ENCODE peak calls at places on chromosomes 6 and 20, in four cellular contexts. J is WTC11, L is A549, E is endothelial cell of umbilical vein. W is an unnamed sample.

GRCh38 chr6:487956-488355 is 96.4 kb downstream of the IRF4 start:
- DNase-seq in L (no peak), J (no peak), E (no peak), W (no peak)

GRCh38 chr20:10625641-10626040 is 48.2 kb downstream of the JAG1 start:
- DNase-seq in J (no peak), L (no peak), E (no peak), W (no peak)

GRCh38 chr6:14053776-14054175 is 63.8 kb upstream of the CD83 start:
- DNase-seq in E (no peak), L (no peak), J (no peak), W (no peak)

GRCh38 chr20:61731363-61732181 is 334.1 kb downstream of the TAF4 start:
- DNase-seq in J (no peak), E (no peak), L (peak; percentile 31), W (no peak)

GRCh38 chr20:10715035-10715434 is 41.2 kb upstream of the JAG1 start:
- DNase-seq in L (peak; percentile 72), J (no peak), E (peak; percentile 67), W (peak; percentile 86)

GRCh38 chr6:13522639-13523038 is 35.2 kb upstream of the GFOD1 start:
- DNase-seq in E (peak; percentile 84), L (no peak), J (no peak), W (no peak)

GRCh38 chr6:9563996-9564395 is 850.9 kb downstream of the TFAP2A start:
- DNase-seq in J (no peak), L (no peak), E (no peak), W (no peak)

GRCh38 chr6:32845381-32845884 is 1.6 kb upstream of the PSMB8 start:
- DNase-seq in L (no peak), J (no peak), E (no peak), W (no peak)

GRCh38 chr20:46113071-46113470 is 5.0 kb upstream of the CD40 start:
- DNase-seq in E (no peak), L (no peak), J (no peak), W (no peak)

GRCh38 chr20:8581451-8582183 is 449.6 kb downstream of the PLCB1 start:
- DNase-seq in J (no peak), L (no peak), E (no peak), W (no peak)

GRCh38 chr6:130935978-130936377 is 108.8 kb downstream of the SMLR1 start:
- DNase-seq in E (no peak), L (no peak), J (no peak), W (no peak)

GRCh38 chr20:52179331-52180166 is 12.0 kb downstream of the ZFP64 start:
- DNase-seq in E (no peak), L (no peak), J (no peak), W (no peak)

GRCh38 chr6:142700032-142700431 is 244.9 kb downstream of the HIVEP2 start:
- DNase-seq in E (no peak), L (no peak), J (no peak), W (no peak)
- TF ChIP-seq MAX in E (no peak), L (no peak), J (no peak), W (no peak)

DNA sequence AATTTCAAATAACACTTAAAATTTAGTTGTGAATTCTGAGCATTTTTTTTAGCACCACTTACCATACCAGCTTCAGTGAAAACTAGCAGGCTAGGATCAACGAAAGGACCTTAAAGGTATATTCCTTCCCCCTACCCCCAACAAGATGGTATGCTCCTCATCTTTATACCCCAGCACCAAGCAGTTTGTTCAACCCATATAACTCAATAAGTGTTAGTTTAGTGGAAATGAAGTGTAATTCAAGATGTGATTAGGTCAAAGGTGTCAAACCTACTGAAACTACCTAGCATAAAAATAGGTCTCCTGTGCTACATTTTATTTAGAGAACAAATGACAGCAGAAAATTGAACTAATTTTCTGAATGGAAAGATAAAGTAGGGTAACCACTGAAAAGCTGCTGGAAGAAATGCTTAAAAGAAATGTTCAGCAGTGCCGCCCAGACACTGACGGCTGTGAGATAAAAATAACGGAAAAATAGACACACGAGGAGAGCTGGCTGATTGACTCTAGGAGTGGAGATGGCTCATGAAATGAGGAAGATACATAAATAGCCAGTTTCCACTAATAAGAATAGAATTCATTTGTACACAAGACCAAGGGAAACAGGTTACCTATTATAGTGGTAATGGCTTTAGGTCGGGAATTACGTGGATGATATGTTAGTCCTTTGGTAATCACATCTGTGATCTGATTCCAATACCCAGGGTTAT is 94.8 kb downstream of the IPCEF1 start:
- DNase-seq in L (no peak), E (no peak), J (no peak), W (no peak)
- TF ChIP-seq MAX in L (no peak), E (no peak), J (no peak), W (no peak)

DNA sequence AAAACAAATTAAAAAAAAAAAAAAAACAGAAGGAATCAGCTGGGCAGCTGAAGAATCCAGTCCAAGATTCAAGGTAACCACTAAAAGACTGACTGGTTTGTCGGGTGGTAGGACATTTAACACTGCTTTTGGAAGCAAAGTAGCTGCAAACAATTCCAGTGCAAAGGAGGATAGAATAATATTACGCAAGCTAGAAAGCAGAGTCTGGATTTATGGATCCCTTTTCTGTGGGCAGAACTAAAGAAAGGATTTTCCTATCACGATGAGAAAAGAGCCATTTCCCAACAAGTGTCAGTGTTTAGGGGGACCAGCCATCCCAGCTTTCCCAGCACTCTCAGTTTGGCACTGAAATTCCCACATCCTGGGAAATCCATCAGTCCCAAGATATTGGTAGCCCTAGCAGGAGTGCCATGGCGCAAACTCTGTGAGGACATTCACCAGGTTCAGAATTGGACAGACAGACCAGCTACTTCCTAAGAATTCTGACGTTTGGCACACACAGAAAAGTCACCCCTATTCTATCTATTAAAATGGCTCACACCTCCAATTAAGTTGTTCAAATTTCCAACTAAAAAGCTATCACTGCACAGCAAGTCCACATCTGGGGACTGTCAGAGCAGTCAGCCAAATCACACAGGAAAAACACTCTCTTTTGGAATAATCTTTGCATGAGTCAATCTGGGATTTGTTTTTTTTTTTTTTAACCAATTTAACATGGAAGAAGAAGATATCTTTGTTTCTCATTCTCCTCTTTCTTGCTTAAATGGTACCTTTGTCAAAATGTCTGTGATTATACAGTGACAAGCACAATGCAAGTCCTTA is 356.8 kb upstream of the ARID1B start:
- DNase-seq in L (no peak), J (no peak), E (no peak), W (no peak)
- TF ChIP-seq MAX in L (no peak), J (no peak), E (no peak), W (no peak)

DNA sequence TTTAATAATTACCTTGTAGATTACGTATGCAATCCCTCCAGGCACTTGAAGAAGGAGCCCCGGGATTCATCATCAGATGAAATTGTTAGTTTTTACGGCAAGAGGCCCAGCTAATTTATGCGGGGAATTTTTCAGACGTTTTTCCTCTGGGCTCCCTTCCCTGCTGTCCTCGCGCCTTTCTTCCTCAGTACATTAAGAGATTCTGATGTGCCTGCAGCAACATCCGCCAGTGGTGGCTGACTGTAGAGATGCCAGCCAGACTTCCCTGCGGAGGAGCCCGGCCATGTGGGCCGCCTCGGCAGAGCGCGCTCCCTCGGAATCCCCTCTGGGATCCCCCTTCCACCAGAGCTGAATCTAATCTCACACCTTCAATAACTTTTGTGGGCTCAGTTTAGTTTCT is 46.4 kb upstream of the POU3F2 start:
- DNase-seq in J (peak; percentile 49), L (no peak), E (no peak), W (no peak)
- TF ChIP-seq MAX in J (peak; percentile 26), L (no peak), E (no peak), W (no peak)

GRCh38 chr6:12060780-12061619 is 48.9 kb downstream of the HIVEP1 start:
- DNase-seq in L (peak; percentile 28), J (peak; percentile 68), E (no peak), W (no peak)
- TF ChIP-seq MAX in L (no peak), J (no peak), E (no peak), W (no peak)

DNA sequence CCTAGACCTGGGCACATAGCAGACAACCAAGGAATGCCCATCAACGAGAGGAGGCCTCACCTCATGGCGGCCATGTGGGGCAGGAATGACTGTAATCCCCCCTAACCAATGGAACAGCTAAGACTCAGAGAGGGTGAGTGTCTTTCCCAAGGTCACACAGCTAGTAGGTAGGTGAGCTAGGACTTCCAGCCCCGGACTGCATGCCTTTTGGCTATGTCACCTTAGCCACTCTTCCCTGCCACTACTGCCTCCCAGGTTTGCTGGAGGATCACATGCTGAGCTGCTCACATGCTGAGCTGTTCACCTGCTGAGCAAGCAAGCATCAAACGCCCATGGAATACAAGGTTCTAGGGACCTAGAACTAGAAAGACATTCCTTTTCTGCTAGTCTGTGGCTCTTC is 188.5 kb upstream of the PMEPA1 start:
- DNase-seq in J (no peak), E (no peak), L (no peak), W (no peak)
- TF ChIP-seq MAX in J (no peak), E (no peak), L (no peak), W (no peak)

GRCh38 chr20:54499111-54499510 is 23.7 kb downstream of the DOK5 start:
- DNase-seq in J (no peak), L (no peak), E (no peak), W (no peak)

GRCh38 chr20:54506643-54507042 is 31.2 kb downstream of the DOK5 start:
- DNase-seq in J (no peak), E (no peak), L (no peak), W (no peak)

GRCh38 chr20:54497931-54498718 is 22.7 kb downstream of the DOK5 start:
- DNase-seq in E (no peak), J (no peak), L (no peak), W (no peak)

DNA sequence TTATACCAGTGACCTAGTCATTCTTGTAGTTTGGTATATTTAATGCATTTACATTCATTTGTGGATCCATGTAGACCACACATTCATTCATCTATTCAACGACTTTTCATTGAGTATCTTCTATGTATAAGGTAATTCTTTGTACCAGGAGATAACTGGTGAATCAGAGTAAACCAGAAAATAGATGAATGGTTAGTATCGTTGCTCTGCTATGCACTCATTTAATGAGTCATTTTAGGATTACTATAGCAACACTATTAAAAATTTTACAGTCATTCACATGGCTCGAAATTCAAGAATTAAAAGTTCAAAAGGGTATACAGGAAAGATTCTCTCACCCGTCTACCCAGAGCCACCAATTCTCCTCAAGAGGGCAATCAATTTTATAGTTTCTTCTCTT is 26.8 kb downstream of the DOK5 start:
- DNase-seq in J (no peak), L (no peak), E (no peak), W (no peak)
- TF ChIP-seq MAX in J (no peak), L (no peak), E (no peak), W (no peak)

DNA sequence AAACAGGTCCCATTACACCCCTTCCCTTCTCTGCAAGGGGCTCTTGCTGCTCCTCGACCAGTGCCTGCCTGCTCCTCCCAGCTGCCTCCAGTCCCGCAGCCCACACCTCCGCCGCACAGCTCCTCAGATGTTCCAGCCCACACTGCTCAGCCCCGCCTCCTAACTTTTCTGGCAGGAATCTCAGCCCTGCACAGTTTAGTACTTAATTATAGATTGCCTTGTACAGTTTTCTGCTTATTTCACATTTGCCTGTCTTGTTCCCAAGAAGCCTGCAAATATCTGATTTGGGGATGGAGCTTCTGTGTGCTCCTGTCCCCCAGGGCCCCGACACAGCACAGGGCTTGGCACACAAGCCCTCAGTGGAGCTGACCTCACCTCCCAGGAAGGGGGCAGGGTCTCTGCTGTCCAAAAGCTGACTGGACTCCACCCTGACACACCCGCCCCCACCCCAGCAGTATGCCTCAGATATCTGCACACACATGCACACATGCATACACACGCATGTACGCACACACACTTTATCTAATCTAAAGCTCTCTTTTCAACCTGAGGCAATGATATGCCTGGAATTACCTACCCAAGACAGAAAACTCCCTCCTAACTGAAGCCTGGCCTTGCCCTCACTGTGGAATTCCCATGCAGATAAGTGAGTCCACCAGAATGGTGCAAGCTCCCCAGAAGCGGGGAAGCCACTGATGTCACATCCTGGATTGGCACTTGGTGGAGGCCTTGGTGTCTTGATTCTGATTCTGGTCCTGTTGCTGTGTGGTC is 1.2 kb upstream of the PNPLA1 start:
- DNase-seq in L (no peak), E (no peak), J (no peak), W (no peak)
- TF ChIP-seq MAX in L (no peak), E (no peak), J (no peak), W (no peak)